ENCODE peak calls at places on chromosomes 12 and 14, in seven cellular contexts. L is H1, D is IMR-90, K is mesendoderm, Q is neuronal stem cell, P is mesenchymal stem cell, M is trophoblast cell. T is an unnamed sample.

GRCh38 chr12:52061470-52062166 is 8.2 kb upstream of the ATG101 start:
- DNase-seq in L (no peak), D (no peak), K (no peak), Q (no peak), P (peak; percentile 54), M (no peak), T (no peak)

GRCh38 chr12:132466241-132467188 is 23.4 kb upstream of the FBRSL1 start:
- DNase-seq in L (no peak), D (no peak), K (no peak), Q (no peak), P (no peak), M (no peak), T (no peak)

GRCh38 chr14:26598081-26598671 is 343 bp upstream of the NOVA1 start:
- DNase-seq in L (peak; percentile 96), D (peak; percentile 82), K (peak; percentile 97), Q (peak; percentile 98), P (peak; percentile 92), M (no peak), T (peak; percentile 98)

GRCh38 chr12:100672075-100672592 is 98.7 kb downstream of the GAS2L3 start:
- DNase-seq in L (peak; percentile 94), D (no peak), K (peak; percentile 75), Q (no peak), P (peak; percentile 16), M (no peak), T (peak; percentile 88)

GRCh38 chr12:107091381-107091780 is 2.0 kb downstream of the CRY1 start:
- DNase-seq in L (no peak), D (peak; percentile 64), K (no peak), Q (no peak), P (peak; percentile 51), M (no peak), T (no peak)

GRCh38 chr12:6069452-6070093 is 54.9 kb downstream of the VWF start:
- DNase-seq in L (no peak), D (peak; percentile 96), K (no peak), Q (no peak), P (peak; percentile 89), M (peak; percentile 19), T (no peak)

GRCh38 chr12:129084875-129085826 is 231.9 kb downstream of the GLT1D1 start:
- DNase-seq in L (no peak), D (no peak), K (no peak), Q (no peak), P (no peak), M (no peak), T (no peak)

GRCh38 chr14:104789752-104790743 is 5.5 kb downstream of the AKT1 start:
- DNase-seq in L (no peak), D (no peak), K (no peak), Q (no peak), P (no peak), M (no peak), T (no peak)

GRCh38 chr12:66612053-66612775 is 66.7 kb downstream of the GRIP1 start:
- DNase-seq in L (no peak), D (no peak), K (no peak), Q (no peak), P (no peak), M (no peak), T (no peak)

GRCh38 chr12:75685826-75686225 is 174.4 kb upstream of the KRR1 start:
- DNase-seq in L (no peak), D (no peak), K (no peak), Q (no peak), P (no peak), M (no peak), T (no peak)

GRCh38 chr12:63419119-63419518 is 249.2 kb downstream of the DPY19L2 start:
- DNase-seq in L (no peak), D (no peak), K (peak; percentile 69), Q (no peak), P (no peak), M (peak; percentile 51), T (peak; percentile 46)

GRCh38 chr14:22547309-22547947 is 41.6 kb downstream of the DAD1 start:
- DNase-seq in L (no peak), D (no peak), K (no peak), Q (no peak), P (peak; percentile 61), M (no peak), T (no peak)

GRCh38 chr14:99679996-99680395 is 4.1 kb upstream of the CYP46A1 start:
- DNase-seq in L (peak; percentile 33), D (no peak), K (no peak), Q (no peak), P (no peak), M (no peak), T (peak; percentile 20)

GRCh38 chr12:43462741-43463140 is 89.3 kb downstream of the ADAMTS20 start:
- DNase-seq in L (no peak), D (no peak), K (no peak), Q (no peak), P (no peak), M (no peak), T (no peak)

GRCh38 chr14:38824691-38825090 is 278.3 kb downstream of the SEC23A start:
- DNase-seq in L (no peak), D (no peak), K (no peak), Q (no peak), P (no peak), M (no peak), T (no peak)

GRCh38 chr12:120159509-120160237 is 34.8 kb downstream of the GCN1 start:
- DNase-seq in L (no peak), D (no peak), K (no peak), Q (no peak), P (no peak), M (no peak), T (no peak)

GRCh38 chr12:18595406-18595805 is 142.4 kb downstream of the PLCZ1 start:
- DNase-seq in L (no peak), D (no peak), K (peak; percentile 31), Q (no peak), P (no peak), M (no peak), T (no peak)

GRCh38 chr12:8145754-8146415 is 10.9 kb upstream of the ZNF705A start:
- DNase-seq in L (peak; percentile 66), D (peak; percentile 85), K (peak; percentile 17), Q (peak; percentile 5), P (peak; percentile 34), M (no peak), T (peak; percentile 89)

GRCh38 chr14:50395448-50395847 is 1.2 kb downstream of the CDKL1 start:
- DNase-seq in L (no peak), D (no peak), K (no peak), Q (no peak), P (no peak), M (no peak), T (no peak)

GRCh38 chr12:124413401-124413800 is 118.5 kb downstream of the RFLNA start:
- DNase-seq in L (no peak), D (no peak), K (no peak), Q (no peak), P (no peak), M (no peak), T (no peak)

DNA sequence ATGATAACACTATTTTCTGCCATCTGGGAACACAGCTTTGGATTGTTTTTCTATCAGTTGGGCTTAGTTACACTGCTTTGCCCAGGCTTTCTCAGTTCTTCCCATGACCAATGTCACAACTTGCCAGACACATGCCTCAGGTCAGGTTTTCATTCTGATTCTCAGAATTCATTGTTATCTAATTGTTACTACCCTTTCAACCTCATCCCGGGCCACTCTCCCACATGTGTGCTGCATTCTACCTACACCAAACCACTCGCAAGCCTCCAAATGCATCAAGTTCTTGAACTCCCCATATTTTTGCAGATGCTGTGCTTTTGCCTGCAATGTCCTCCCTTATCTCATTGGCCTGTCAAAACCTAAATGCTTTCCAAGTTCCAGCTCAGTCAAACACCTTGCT is 36.3 kb downstream of the NELL2 start:
- DNase-seq in L (no peak), D (no peak), K (no peak), Q (no peak), P (no peak), M (no peak), T (no peak)
- H2BK120ac ChIP-seq in L (no peak overlapping the region), D (no peak overlapping the region), K (no peak overlapping the region), Q (no peak overlapping the region), P (no peak overlapping the region), M (no peak overlapping the region), T (no peak overlapping the region)

DNA sequence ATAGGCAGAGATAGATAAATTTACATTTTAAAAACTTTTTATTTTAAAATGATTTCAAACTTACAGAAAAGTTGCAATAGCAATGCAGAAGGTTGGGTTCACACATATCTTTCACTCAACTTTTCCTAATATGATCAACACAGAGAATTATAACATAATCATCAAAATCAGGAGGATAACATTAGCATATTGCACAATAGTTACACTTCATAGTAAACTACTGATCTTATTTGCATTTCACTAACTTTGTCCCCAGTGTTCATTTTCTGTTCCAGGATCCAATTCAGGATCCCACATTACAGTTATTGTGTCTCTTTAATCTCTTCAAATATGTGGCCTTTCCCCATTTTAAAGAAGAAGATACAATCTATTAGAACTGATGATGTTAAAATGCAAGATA is 115.4 kb upstream of the ETV6 start:
- DNase-seq in L (no peak), D (no peak), K (no peak), Q (no peak), P (no peak), M (no peak), T (no peak)
- H2AK5ac ChIP-seq in L (no peak overlapping the region), D (no peak overlapping the region), K (no peak overlapping the region), Q (no peak overlapping the region), P (no peak overlapping the region), M (no peak overlapping the region), T (no peak overlapping the region)

GRCh38 chr12:57625261-57626032 is 7.6 kb downstream of the B4GALNT1 start:
- DNase-seq in L (no peak), D (no peak), K (no peak), Q (no peak), P (no peak), M (no peak), T (no peak)
- H2BK120ac ChIP-seq in L (no peak overlapping the region), D (no peak overlapping the region), K (no peak overlapping the region), Q (no peak overlapping the region), P (no peak overlapping the region), M (no peak overlapping the region), T (no peak overlapping the region)

GRCh38 chr12:4109826-4110225 is 163.7 kb upstream of the CCND2 start:
- DNase-seq in L (peak; percentile 20), D (no peak), K (no peak), Q (no peak), P (no peak), M (no peak), T (no peak)

GRCh38 chr12:4107436-4107878 is 166.1 kb upstream of the CCND2 start:
- DNase-seq in L (peak; percentile 53), D (peak; percentile 53), K (peak; percentile 90), Q (no peak), P (peak; percentile 80), M (peak; percentile 39), T (peak; percentile 78)

GRCh38 chr12:4106617-4107016 is 166.9 kb upstream of the CCND2 start:
- DNase-seq in L (peak; percentile 31), D (no peak), K (no peak), Q (no peak), P (no peak), M (no peak), T (no peak)

GRCh38 chr12:4108803-4109345 is 164.7 kb upstream of the CCND2 start:
- DNase-seq in L (peak; percentile 22), D (no peak), K (no peak), Q (no peak), P (no peak), M (no peak), T (no peak)

GRCh38 chr12:4107911-4108697 is 165.5 kb upstream of the CCND2 start:
- DNase-seq in L (peak; percentile 29), D (no peak), K (no peak), Q (no peak), P (no peak), M (no peak), T (no peak)
- H2AK5ac ChIP-seq in L (no peak overlapping the region), D (no peak overlapping the region), K (no peak overlapping the region), Q (no peak overlapping the region), P (peak overlapping the region; percentile 84), M (no peak overlapping the region), T (no peak overlapping the region)

T was measured in H9.